ENCODE peak calls at places on chromosomes 2 and 18, in five cellular contexts. H is iPS-NIHi11, W is NCI-H345, Q is hypothalamus, P is stomach. R is an unnamed sample.

GRCh38 chr18:26496528-26496927 is 51.8 kb downstream of the KCTD1 start:
- DNase-seq in H (no peak), W (no peak), Q (no peak), P (no peak), R (no peak)

GRCh38 chr18:8800445-8800844 is 95.1 kb downstream of the MTCL1 start:
- DNase-seq in H (no peak), W (no peak), Q (no peak), P (no peak), R (no peak)

GRCh38 chr2:187890690-187891089 is 336.5 kb upstream of the TFPI start:
- DNase-seq in H (no peak), W (peak), Q (no peak), P (no peak), R (no peak)

GRCh38 chr18:1018211-1018651 is 113.6 kb downstream of the ADCYAP1 start:
- DNase-seq in H (no peak), W (no peak), Q (no peak), P (no peak), R (no peak)

GRCh38 chr2:11305958-11306357 is 38.5 kb downstream of the ROCK2 start:
- DNase-seq in H (no peak), W (no peak), Q (no peak), P (no peak), R (no peak)

GRCh38 chr2:173990970-173991819 is 26.0 kb upstream of the SP3 start:
- DNase-seq in H (no peak), W (no peak), Q (no peak), P (peak), R (peak)

GRCh38 chr2:221851531-221852045 is 279.5 kb upstream of the EPHA4 start:
- DNase-seq in H (no peak), W (no peak), Q (no peak), P (no peak), R (no peak)

GRCh38 chr18:46700026-46700425 is 43.0 kb upstream of the LOXHD1 start:
- DNase-seq in H (no peak), W (no peak), Q (no peak), P (no peak), R (no peak)

GRCh38 chr18:59861009-59861408 is 38.8 kb upstream of the PMAIP1 start:
- DNase-seq in H (no peak), W (no peak), Q (no peak), P (no peak), R (no peak)

GRCh38 chr2:230674401-230674800 is 38.2 kb upstream of the CAB39 start:
- DNase-seq in H (no peak), W (no peak), Q (no peak), P (no peak), R (no peak)

GRCh38 chr2:56741601-56742102 is 557.9 kb downstream of the CCDC85A start:
- DNase-seq in H (no peak), W (no peak), Q (no peak), P (no peak), R (no peak)

GRCh38 chr2:118437501-118437900 is 349.2 kb downstream of the INSIG2 start:
- DNase-seq in H (no peak), W (no peak), Q (no peak), P (no peak), R (no peak)

GRCh38 chr2:193187816-193188215 is 993.1 kb upstream of the TMEFF2 start:
- DNase-seq in H (no peak), W (no peak), Q (no peak), P (no peak), R (no peak)

GRCh38 chr18:6561029-6561861 is 146.5 kb upstream of the L3MBTL4 start:
- DNase-seq in H (no peak), W (peak), Q (no peak), P (peak), R (peak)

GRCh38 chr2:28507806-28508764 is 12.2 kb downstream of the PLB1 start:
- DNase-seq in H (peak), W (peak), Q (peak), P (peak), R (no peak)

GRCh38 chr2:238142382-238143205 is 4.1 kb downstream of the KLHL30 start:
- DNase-seq in H (no peak), W (no peak), Q (no peak), P (no peak), R (no peak)

GRCh38 chr2:218224206-218224605 is 7.2 kb downstream of the ARPC2 start:
- DNase-seq in H (no peak), W (no peak), Q (no peak), P (no peak), R (no peak)

GRCh38 chr18:78528437-78529228 is 451.0 kb upstream of the SALL3 start:
- DNase-seq in H (no peak), W (peak), Q (no peak), P (no peak), R (no peak)

GRCh38 chr2:98188351-98189046 is 101.5 kb downstream of the VWA3B start:
- DNase-seq in H (no peak), W (no peak), Q (no peak), P (no peak), R (no peak)

GRCh38 chr2:28613616-28614501 is 118.0 kb downstream of the PLB1 start:
- DNase-seq in H (no peak), W (no peak), Q (no peak), P (no peak), R (no peak)

GRCh38 chr2:9750224-9751215 is 92.8 kb upstream of the TAF1B start:
- DNase-seq in H (no peak), W (no peak), Q (no peak), P (no peak), R (no peak)

GRCh38 chr2:10659898-10660568 is 29.7 kb downstream of the NOL10 start:
- DNase-seq in H (peak), W (peak), Q (peak), P (peak), R (peak)

GRCh38 chr2:47534179-47534919 is 131.4 kb downstream of the MSH2 start:
- DNase-seq in H (no peak), W (no peak), Q (peak), P (no peak), R (no peak)

R was measured in left lobe of liver.